ENCODE peak calls at places on chromosomes 6 and 20, in seven cellular contexts. B is stimulated activated CD4-positive, alpha-beta T cell treated with anti-CD3 and anti-CD28 coated beads, Interleukin-4, amount 100 ng/mL, for 24 hours; H is PC-9; L is Kasumi-1; C is right atrium auricular region; T is activated CD8-positive, alpha-beta T cell treated with anti-CD3 and anti-CD28 coated beads for 36 hours; U is left cardiac atrium. Y is an unnamed sample.

GRCh38 chr6:14068133-14068532 is 49.4 kb upstream of the CD83 start:
- DNase-seq in C (no peak), L (no peak), T (peak), U (no peak), B (no peak), H (peak), Y (no peak)

GRCh38 chr6:153003294-153003645 is 761 bp upstream of the MTRF1L start:
- DNase-seq in H (peak), T (no peak), L (no peak), B (no peak), U (no peak), C (no peak), Y (peak)

GRCh38 chr6:46281110-46281509 is 110.3 kb upstream of the ENPP5 start:
- DNase-seq in L (no peak), B (no peak), T (no peak), C (no peak), H (no peak), U (no peak), Y (no peak)

GRCh38 chr6:166467436-166468000 is 84.8 kb upstream of the MPC1 start:
- DNase-seq in C (no peak), L (no peak), U (no peak), T (no peak), B (no peak), H (no peak), Y (no peak)

GRCh38 chr6:121765060-121765459 is 329.6 kb downstream of the GJA1 start:
- DNase-seq in T (no peak), C (no peak), H (no peak), B (no peak), U (no peak), L (no peak), Y (no peak)

GRCh38 chr20:48457261-48458002 is 370.4 kb downstream of the PREX1 start:
- DNase-seq in L (no peak), U (no peak), T (peak), H (no peak), C (no peak), B (no peak), Y (no peak)

GRCh38 chr20:57425150-57426013 is 34.2 kb downstream of the RBM38 start:
- DNase-seq in B (no peak), L (peak), U (no peak), T (no peak), H (no peak), C (no peak), Y (no peak)

GRCh38 chr6:144351338-144351737 is 66.2 kb downstream of the UTRN start:
- DNase-seq in C (no peak), H (no peak), B (no peak), T (peak), L (peak), U (no peak), Y (no peak)

GRCh38 chr6:13243033-13243432 is 85.3 kb downstream of the TBC1D7 start:
- DNase-seq in L (no peak), U (no peak), T (no peak), H (no peak), B (no peak), C (no peak), Y (no peak)